ENCODE peak calls at places on chromosome 5, in ten cellular contexts. R is frontal cortex, F is NAMALWA, Y is progenitor cell of endocrine pancreas, J is ovary, U is bronchial epithelial cell, N is foreskin fibroblast, O is neural progenitor cell, C is SK-N-DZ, B is AG10803. L is an unnamed sample.

GRCh38 chr5:109354761-109355160 is 55.0 kb downstream of the PJA2 start:
- DNase-seq in R (no peak), F (no peak), Y (no peak), J (no peak), U (no peak), N (no peak), O (no peak), C (no peak), B (no peak), L (no peak)

GRCh38 chr5:124440471-124440870 is 306.0 kb downstream of the ZNF608 start:
- DNase-seq in R (no peak), F (no peak), Y (no peak), J (no peak), U (no peak), N (no peak), O (no peak), C (peak), B (no peak), L (no peak)

GRCh38 chr5:50966986-50967385 is 300.5 kb downstream of the PARP8 start:
- DNase-seq in R (no peak), F (no peak), Y (no peak), J (no peak), U (no peak), N (no peak), O (peak), C (no peak), B (no peak), L (no peak)

GRCh38 chr5:69505306-69505705 is 12.7 kb downstream of the OCLN start:
- DNase-seq in R (no peak), F (no peak), Y (no peak), J (no peak), U (no peak), N (no peak), O (no peak), C (no peak), B (no peak), L (no peak)

GRCh38 chr5:77066823-77067442 is 20.2 kb downstream of the ZBED3 start:
- DNase-seq in R (no peak), F (no peak), Y (no peak), J (no peak), U (peak), N (peak), O (no peak), C (no peak), B (peak), L (no peak)

GRCh38 chr5:7576023-7576715 is 180.2 kb downstream of the ADCY2 start:
- DNase-seq in R (no peak), F (no peak), Y (no peak), J (no peak), U (no peak), N (no peak), O (no peak), C (no peak), B (no peak), L (no peak)

GRCh38 chr5:64872044-64872443 is 103.3 kb downstream of the CWC27 start:
- DNase-seq in R (no peak), F (no peak), Y (no peak), J (no peak), U (peak), N (no peak), O (no peak), C (no peak), B (no peak), L (no peak)

GRCh38 chr5:16673241-16673998 is 56.6 kb upstream of the RETREG1 start:
- DNase-seq in R (peak), F (no peak), Y (no peak), J (no peak), U (no peak), N (no peak), O (no peak), C (peak), B (no peak), L (no peak)

GRCh38 chr5:124261133-124261532 is 485.3 kb downstream of the ZNF608 start:
- DNase-seq in R (no peak), F (no peak), Y (no peak), J (no peak), U (no peak), N (no peak), O (peak), C (no peak), B (no peak), L (no peak)

GRCh38 chr5:16983022-16983639 is 47.0 kb upstream of the MYO10 start:
- DNase-seq in R (no peak), F (no peak), Y (no peak), J (peak), U (no peak), N (no peak), O (no peak), C (no peak), B (no peak), L (peak)

GRCh38 chr5:14628346-14628745 is 36.2 kb upstream of the OTULIN start:
- DNase-seq in R (no peak), F (peak), Y (peak), J (peak), U (peak), N (peak), O (peak), C (peak), B (peak), L (peak)

GRCh38 chr5:61653802-61654580 is 321.9 kb downstream of the ZSWIM6 start:
- DNase-seq in R (no peak), F (no peak), Y (no peak), J (no peak), U (peak), N (no peak), O (no peak), C (no peak), B (no peak), L (no peak)

GRCh38 chr5:36156124-36156601 is 4.3 kb downstream of the SKP2 start:
- DNase-seq in R (no peak), F (no peak), Y (no peak), J (no peak), U (peak), N (no peak), O (no peak), C (peak), B (peak), L (no peak)

GRCh38 chr5:65811004-65811403 is 89.0 kb downstream of the NLN start:
- DNase-seq in R (no peak), F (no peak), Y (no peak), J (no peak), U (peak), N (peak), O (no peak), C (no peak), B (no peak), L (peak)

GRCh38 chr5:157046041-157046440 is 12.9 kb downstream of the HAVCR1 start:
- DNase-seq in R (no peak), F (no peak), Y (no peak), J (no peak), U (no peak), N (no peak), O (no peak), C (no peak), B (peak), L (no peak)

GRCh38 chr5:35282805-35283204 is 52.5 kb upstream of the PRLR start:
- DNase-seq in R (no peak), F (no peak), Y (no peak), J (no peak), U (no peak), N (no peak), O (no peak), C (no peak), B (no peak), L (no peak)